ENCODE peak calls at places on chromosomes 5 and 9, in five cellular contexts. Z is heart right ventricle, U is stomach, S is transverse colon, L is GM12878. R is an unnamed sample.

GRCh38 chr9:109755040-109755439 is 25.0 kb upstream of the PALM2AKAP2 start:
- DNase-seq in Z (no peak), U (no peak), L (no peak), S (no peak), R (no peak)

GRCh38 chr5:37882636-37883035 is 42.8 kb upstream of the GDNF start:
- DNase-seq in L (no peak), Z (no peak), U (no peak), S (no peak), R (no peak)

GRCh38 chr5:171226096-171226495 is 83.0 kb upstream of the TLX3 start:
- DNase-seq in S (no peak), L (no peak), U (no peak), Z (no peak), R (no peak)

GRCh38 chr5:135831439-135832262 is 2.8 kb upstream of the SLC25A48 start:
- DNase-seq in Z (no peak), S (no peak), L (no peak), U (no peak), R (no peak)

GRCh38 chr5:32001284-32001683 is 172.8 kb downstream of the GOLPH3 start:
- DNase-seq in Z (no peak), U (no peak), L (no peak), S (no peak), R (no peak)

GRCh38 chr5:89315194-89315593 is 432.2 kb upstream of the MEF2C start:
- DNase-seq in S (no peak), Z (no peak), L (no peak), U (no peak), R (no peak)

GRCh38 chr5:16392718-16393117 is 72.9 kb downstream of the ZNF622 start:
- DNase-seq in L (no peak), Z (no peak), U (no peak), S (no peak), R (no peak)

GRCh38 chr9:4463824-4464223 is 26.4 kb upstream of the SLC1A1 start:
- DNase-seq in Z (no peak), U (no peak), L (no peak), S (no peak), R (no peak)

GRCh38 chr9:126335837-126336236 is 9.2 kb downstream of the MVB12B start:
- DNase-seq in U (no peak), L (no peak), S (no peak), Z (no peak), R (no peak)

GRCh38 chr5:169746147-169746694 is 109.1 kb downstream of the DOCK2 start:
- DNase-seq in U (no peak), S (no peak), L (peak; percentile 34), Z (no peak), R (no peak)

GRCh38 chr9:82170871-82171270 is 182.3 kb downstream of the SPATA31D1 start:
- DNase-seq in S (no peak), L (no peak), U (no peak), Z (no peak), R (no peak)

GRCh38 chr9:5552301-5552700 is 42.0 kb downstream of the PDCD1LG2 start:
- DNase-seq in S (no peak), Z (no peak), U (no peak), L (no peak), R (no peak)

GRCh38 chr5:4011943-4012342 is 416.3 kb downstream of the IRX1 start:
- DNase-seq in L (no peak), S (no peak), Z (no peak), U (no peak), R (no peak)

GRCh38 chr5:154534457-154535050 is 56.5 kb upstream of the HAND1 start:
- DNase-seq in L (no peak), S (no peak), Z (no peak), U (no peak), R (no peak)

GRCh38 chr9:38368731-38369130 is 23.8 kb upstream of the ALDH1B1 start:
- DNase-seq in U (no peak), Z (no peak), S (no peak), L (no peak), R (no peak)

GRCh38 chr9:26669641-26670040 is 223.0 kb downstream of the CAAP1 start:
- DNase-seq in U (no peak), S (no peak), L (no peak), Z (no peak), R (no peak)

GRCh38 chr5:154236459-154237375 is 46.2 kb downstream of the GALNT10 start:
- DNase-seq in U (no peak), L (no peak), Z (no peak), S (no peak), R (no peak)

DNA sequence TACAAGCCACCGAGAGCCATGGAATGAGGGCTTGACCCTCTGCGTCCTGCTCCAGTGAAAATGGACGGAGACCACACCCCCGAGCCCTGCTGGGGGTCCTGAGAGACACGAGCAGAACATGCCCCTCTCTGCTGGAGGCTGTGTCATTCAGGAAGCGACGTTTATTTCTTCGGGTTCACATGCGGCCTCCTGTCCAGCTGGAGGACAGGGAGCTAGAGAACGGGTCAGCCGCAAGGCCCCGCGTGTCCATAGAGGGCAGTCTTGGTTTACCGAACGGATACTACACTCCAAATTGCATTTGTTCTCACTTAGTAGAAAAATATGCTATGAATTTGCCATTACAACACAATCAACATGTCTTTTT is 36.1 kb downstream of the MRPL36 start:
- DNase-seq in Z (peak; percentile 35), U (no peak), L (no peak), S (peak; percentile 31), R (peak; percentile 57)
- TF ChIP-seq CTCF in Z (peak; percentile 68), U (peak; percentile 22), L (peak; percentile 79), S (peak; percentile 43), R (peak; percentile 90)

DNA sequence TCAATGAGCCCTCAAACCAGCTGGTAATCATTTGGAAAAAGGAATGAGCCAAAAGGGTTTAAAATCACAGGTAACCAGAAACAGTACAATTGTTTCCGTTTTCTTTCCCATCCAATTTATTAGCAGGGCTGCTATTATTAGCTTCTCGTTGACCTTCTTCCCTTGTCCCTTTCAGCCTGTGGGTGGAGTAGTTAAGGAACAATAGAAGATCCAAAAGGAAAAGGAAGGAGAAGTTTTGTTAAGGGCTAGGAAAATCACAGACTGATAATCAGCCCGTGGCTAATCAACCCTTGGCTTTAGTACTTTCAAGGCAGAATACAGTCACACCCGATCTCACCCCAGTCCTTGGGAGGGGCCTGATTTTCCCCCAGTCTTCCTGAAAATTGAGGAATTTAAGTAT is 38.4 kb downstream of the TMEM252 start:
- DNase-seq in Z (no peak), L (no peak), U (no peak), S (no peak), R (no peak)
- H3K4me1 ChIP-seq in Z (peaks cover 23% of the 10 kb centered on the region), L (peaks cover 3% of the 10 kb centered on the region), U (peaks cover 45% of the 10 kb centered on the region), S (peaks cover 11% of the 10 kb centered on the region), R (no peaks in the 10 kb centered on the region)

GRCh38 chr5:156759156-156759555 is 90.9 kb upstream of the PPP1R2B start:
- DNase-seq in U (no peak), Z (no peak), S (no peak), L (no peak), R (no peak)

GRCh38 chr5:156753846-156754245 is 96.2 kb upstream of the PPP1R2B start:
- DNase-seq in S (no peak), L (no peak), Z (no peak), U (no peak), R (no peak)

GRCh38 chr5:156758012-156758791 is 91.9 kb upstream of the PPP1R2B start:
- DNase-seq in L (no peak), Z (no peak), S (no peak), U (no peak), R (no peak)

DNA sequence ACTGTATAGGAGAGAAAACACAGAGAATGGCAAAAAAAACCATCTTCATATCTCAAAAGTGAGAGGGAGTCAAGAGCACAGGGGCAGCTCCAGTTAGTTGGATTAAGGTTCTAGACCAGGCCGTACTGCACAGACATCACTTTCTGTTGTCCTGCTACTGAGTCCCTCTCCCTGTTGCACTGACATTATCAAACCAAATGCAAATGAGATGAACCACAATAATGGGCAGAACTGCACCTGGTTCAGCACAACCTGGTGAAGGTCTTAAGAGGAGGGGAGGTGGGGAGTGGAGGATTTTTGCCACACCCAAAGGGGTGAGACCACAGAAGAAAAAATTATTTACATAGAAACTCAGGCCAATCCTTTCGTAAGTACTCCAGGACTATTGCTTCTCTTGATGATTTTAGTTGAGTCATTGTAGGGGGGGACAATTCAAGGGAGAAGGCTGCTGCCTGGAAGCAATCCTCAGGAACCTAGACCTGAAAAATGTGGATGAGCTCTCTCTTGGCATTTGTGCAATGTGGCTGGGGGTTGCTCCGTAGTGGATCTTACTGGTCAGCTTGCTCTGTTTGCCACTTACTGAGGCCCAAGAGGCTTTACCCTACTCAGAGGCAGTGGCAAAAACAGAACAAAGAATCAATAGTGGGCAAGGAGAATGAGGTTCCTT is 94.5 kb upstream of the PPP1R2B start:
- DNase-seq in Z (no peak), U (no peak), L (no peak), S (no peak), R (no peak)
- TF ChIP-seq CTCF in Z (no peak), U (no peak), L (no peak), S (no peak), R (no peak)

GRCh38 chr5:119268387-119269060 is 87.3 kb upstream of the TNFAIP8 start:
- DNase-seq in Z (peak; percentile 99), U (peak; percentile 97), S (peak; percentile 99), L (peak; percentile 87), R (peak; percentile 98)
- H3K4me1 ChIP-seq in Z (peaks cover 12% of the 10 kb centered on the region), U (peaks cover 48% of the 10 kb centered on the region), S (peaks cover 19% of the 10 kb centered on the region), L (peaks cover 18% of the 10 kb centered on the region), R (peaks cover 24% of the 10 kb centered on the region)

DNA sequence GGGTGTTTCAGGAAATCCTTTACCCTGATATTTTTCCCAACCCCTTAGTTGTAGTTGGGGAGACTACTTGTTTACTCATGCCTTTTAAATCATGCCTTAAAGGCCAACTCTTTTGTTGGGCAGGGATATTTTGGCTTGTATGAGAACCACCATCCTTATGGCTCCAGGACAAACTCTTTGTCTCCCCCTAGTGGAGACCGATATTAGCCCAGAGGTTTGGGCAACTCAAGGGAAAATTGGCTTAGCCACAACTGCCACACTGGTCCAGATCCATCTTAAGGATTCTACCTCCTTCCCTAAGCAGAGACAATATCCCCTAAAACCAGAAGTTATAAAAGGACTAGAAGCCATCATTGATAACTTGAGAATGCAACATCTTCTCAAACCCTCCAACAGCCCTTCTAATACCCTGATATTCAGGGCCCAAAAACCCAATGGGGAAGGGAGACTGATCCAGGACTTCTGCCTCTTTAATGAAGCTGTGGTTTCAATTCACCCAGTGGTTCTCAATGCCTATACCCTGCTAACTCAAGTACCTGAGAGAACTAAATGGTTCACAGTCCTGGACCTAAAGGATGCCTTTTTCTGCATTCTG is 100.9 kb upstream of the HCN1 start:
- DNase-seq in S (no peak), L (no peak), Z (no peak), U (no peak), R (no peak)
- TF ChIP-seq CTCF in S (no peak), L (peak; percentile 40), Z (no peak), U (no peak), R (peak; percentile 86)

DNA sequence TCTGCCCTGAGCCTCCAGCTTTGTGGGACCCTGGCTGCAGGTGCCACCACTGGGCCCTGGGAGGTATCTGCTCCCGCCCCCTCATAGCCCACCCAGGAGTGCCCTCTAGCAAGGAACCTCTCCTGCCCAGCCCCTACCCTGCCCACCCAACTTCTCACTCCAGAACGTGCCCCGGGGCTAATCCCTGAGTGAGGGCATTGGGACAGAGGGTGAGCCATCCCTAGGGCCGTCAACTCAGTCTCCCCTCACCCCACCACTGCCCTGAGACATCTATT is 2.7 kb upstream of the RASGEF1C start:
- DNase-seq in Z (no peak), L (no peak), U (no peak), S (no peak), R (no peak)
- H3K4me1 ChIP-seq in Z (peaks cover 4% of the 10 kb centered on the region), L (no peaks in the 10 kb centered on the region), U (peaks cover 16% of the 10 kb centered on the region), S (peaks cover 7% of the 10 kb centered on the region), R (no peaks in the 10 kb centered on the region)

DNA sequence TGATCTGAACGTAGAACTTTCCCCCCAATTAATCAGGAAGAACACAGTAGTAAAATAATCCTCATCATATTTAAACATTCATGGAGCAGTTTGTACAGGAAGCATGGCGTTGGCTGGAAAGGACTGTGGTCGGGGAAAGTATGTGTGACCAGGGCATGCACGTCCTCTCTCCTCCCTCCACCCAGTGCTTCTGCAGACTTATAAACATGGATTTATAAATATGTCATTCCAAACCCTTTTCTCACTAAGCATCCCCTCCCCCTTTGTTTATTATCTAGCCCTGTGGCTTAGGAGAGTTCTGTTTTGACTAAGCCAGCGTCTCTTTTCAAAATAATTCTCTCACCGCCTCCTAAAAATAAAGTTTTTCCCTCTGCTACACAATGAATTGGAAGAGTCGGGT is 70.4 kb upstream of the DAP start:
- DNase-seq in U (no peak), L (no peak), S (no peak), Z (no peak), R (no peak)
- TF ChIP-seq CTCF in U (no peak), L (no peak), S (no peak), Z (no peak), R (no peak)